ENCODE peak calls at places on chromosome 22, in five cellular contexts. I is fibroblast of lung, S is small intestine, J is ELF-1, C is NCI-H510A treated with DMSO at 0.1 percent for 48 hours. L is an unnamed sample.

GRCh38 chr22:44597616-44598015 is 99.6 kb upstream of the RTL6 start:
- DNase-seq in J (no peak), S (no peak), I (no peak), C (peak; percentile 57), L (no peak)

GRCh38 chr22:21762712-21763581 is 27.4 kb upstream of the YPEL1 start:
- DNase-seq in I (no peak), S (peak; percentile 45), J (no peak), C (no peak), L (no peak)

GRCh38 chr22:24698266-24698926 is 76.1 kb downstream of the PIWIL3 start:
- DNase-seq in J (no peak), S (no peak), C (no peak), I (no peak), L (no peak)

GRCh38 chr22:19886605-19887250 is 32.1 kb upstream of the GNB1L start:
- DNase-seq in I (peak; percentile 76), C (no peak), S (no peak), J (no peak), L (no peak)

GRCh38 chr22:29211066-29211841 is 5.6 kb downstream of the EMID1 start:
- DNase-seq in I (no peak), J (no peak), C (no peak), S (no peak), L (no peak)

GRCh38 chr22:31082606-31083376 is 1.7 kb downstream of the SMTN start:
- DNase-seq in C (no peak), I (peak; percentile 48), S (peak; percentile 66), J (peak; percentile 76), L (peak; percentile 79)

GRCh38 chr22:32800158-32800557 is 1.3 kb upstream of the TIMP3 start:
- DNase-seq in I (no peak), J (no peak), S (no peak), C (no peak), L (no peak)

GRCh38 chr22:40209945-40210485 is 32.3 kb downstream of the TNRC6B start:
- DNase-seq in J (no peak), S (no peak), C (no peak), I (no peak), L (no peak)

GRCh38 chr22:46269564-46269963 is 1.8 kb downstream of the TTC38 start:
- DNase-seq in C (no peak), S (peak; percentile 19), I (no peak), J (no peak), L (no peak)

GRCh38 chr22:24305260-24305692 is 34.6 kb downstream of the SPECC1L start:
- DNase-seq in I (peak; percentile 76), C (no peak), J (no peak), S (peak; percentile 36), L (no peak)

GRCh38 chr22:40237241-40237640 is 59.5 kb downstream of the TNRC6B start:
- DNase-seq in I (no peak), C (no peak), J (no peak), S (no peak), L (no peak)

GRCh38 chr22:22720201-22720723 is 75.8 kb downstream of the GGTLC2 start:
- DNase-seq in S (peak; percentile 61), C (no peak), I (peak; percentile 10), J (peak; percentile 70), L (no peak)

GRCh38 chr22:22598144-22598543 is 39.1 kb upstream of the PRAME start:
- DNase-seq in I (no peak), C (no peak), S (no peak), J (no peak), L (no peak)

GRCh38 chr22:35039625-35040024 is 26.3 kb upstream of the ISX start:
- DNase-seq in S (no peak), C (no peak), J (no peak), I (no peak), L (no peak)

GRCh38 chr22:50088096-50088495 is 1.7 kb upstream of the MOV10L1 start:
- DNase-seq in I (no peak), J (no peak), S (no peak), C (no peak), L (no peak)

GRCh38 chr22:27269751-27270586 is 531.6 kb downstream of the MN1 start:
- DNase-seq in J (no peak), C (no peak), I (peak; percentile 41), S (peak; percentile 2), L (no peak)

GRCh38 chr22:22036588-22036987 is 54.0 kb upstream of the TOP3B start:
- DNase-seq in C (no peak), S (no peak), J (no peak), I (no peak), L (no peak)

GRCh38 chr22:47994899-47995573 is 1232.6 kb downstream of the TBC1D22A start:
- DNase-seq in I (no peak), S (no peak), J (no peak), C (no peak), L (no peak)

L was measured in heart right ventricle.